ENCODE peak calls at places on chromosome 3, in ten cellular contexts. M, A, F, Q, H, R, E, W, O and Z are unnamed samples.

GRCh38 chr3:74591946-74592345 is 22.5 kb downstream of the CNTN3 start:
- DNase-seq in M (no peak), A (no peak), F (no peak), Q (no peak), H (no peak), R (no peak), E (no peak), W (no peak), O (no peak), Z (no peak)

GRCh38 chr3:155079795-155080546 is at the start of gene MME:
- DNase-seq in M (peak; percentile 38), A (peak; percentile 71), F (no peak), Q (peak; percentile 43), H (peak; percentile 69), R (peak; percentile 80), E (no peak), W (peak; percentile 69), O (no peak), Z (no peak)

GRCh38 chr3:161139686-161140085 is 34.5 kb upstream of the B3GALNT1 start:
- DNase-seq in M (no peak), A (no peak), F (no peak), Q (no peak), H (no peak), R (no peak), E (no peak), W (no peak), O (no peak), Z (no peak)

GRCh38 chr3:71010731-71011455 is 572.6 kb downstream of the FOXP1 start:
- DNase-seq in M (no peak), A (no peak), F (peak; percentile 74), Q (no peak), H (no peak), R (no peak), E (no peak), W (no peak), O (no peak), Z (no peak)

GRCh38 chr3:128864351-128864811 is 15.0 kb upstream of the ACAD9 start:
- DNase-seq in M (peak; percentile 55), A (no peak), F (no peak), Q (peak; percentile 2), H (no peak), R (no peak), E (no peak), W (no peak), O (no peak), Z (no peak)

GRCh38 chr3:143307613-143308183 is 188.1 kb downstream of the CHST2 start:
- DNase-seq in M (no peak), A (peak; percentile 48), F (peak; percentile 17), Q (peak; percentile 31), H (no peak), R (no peak), E (peak; percentile 28), W (no peak), O (no peak), Z (no peak)

GRCh38 chr3:126745760-126746394 is 41.8 kb downstream of the CHCHD6 start:
- DNase-seq in M (no peak), A (peak; percentile 38), F (no peak), Q (no peak), H (no peak), R (no peak), E (no peak), W (no peak), O (no peak), Z (no peak)

GRCh38 chr3:128835096-128835495 is 44.3 kb upstream of the ACAD9 start:
- DNase-seq in M (no peak), A (no peak), F (no peak), Q (no peak), H (no peak), R (no peak), E (no peak), W (no peak), O (no peak), Z (no peak)

GRCh38 chr3:183437060-183437459 is 8.6 kb upstream of the MCF2L2 start:
- DNase-seq in M (no peak), A (no peak), F (no peak), Q (no peak), H (no peak), R (no peak), E (no peak), W (no peak), O (no peak), Z (no peak)

GRCh38 chr3:98013428-98014349 is 21.4 kb downstream of the GABRR3 start:
- DNase-seq in M (no peak), A (peak; percentile 21), F (no peak), Q (no peak), H (no peak), R (no peak), E (peak; percentile 11), W (no peak), O (no peak), Z (no peak)

GRCh38 chr3:11201246-11202024 is 47.1 kb downstream of the HRH1 start:
- DNase-seq in M (no peak), A (peak; percentile 76), F (no peak), Q (no peak), H (no peak), R (no peak), E (no peak), W (no peak), O (no peak), Z (no peak)

GRCh38 chr3:100184960-100185566 is 70.8 kb upstream of the FILIP1L start:
- DNase-seq in M (no peak), A (no peak), F (no peak), Q (peak; percentile 25), H (no peak), R (no peak), E (no peak), W (no peak), O (no peak), Z (no peak)

GRCh38 chr3:24290596-24290995 is 204.1 kb downstream of the THRB start:
- DNase-seq in M (no peak), A (no peak), F (no peak), Q (no peak), H (peak; percentile 51), R (no peak), E (no peak), W (no peak), O (no peak), Z (no peak)

GRCh38 chr3:15206662-15207576 is 873 bp downstream of the CAPN7 start:
- DNase-seq in M (peak; percentile 15), A (peak; percentile 55), F (peak; percentile 20), Q (no peak), H (peak; percentile 38), R (peak; percentile 12), E (no peak), W (no peak), O (peak; percentile 69), Z (no peak)

GRCh38 chr3:39531681-39532080 is 64.2 kb downstream of the MOBP start:
- DNase-seq in M (no peak), A (peak; percentile 96), F (no peak), Q (peak; percentile 66), H (no peak), R (no peak), E (no peak), W (no peak), O (no peak), Z (no peak)

GRCh38 chr3:171825222-171825828 is 15.0 kb upstream of the PLD1 start:
- DNase-seq in M (no peak), A (peak; percentile 95), F (no peak), Q (peak; percentile 91), H (no peak), R (no peak), E (no peak), W (no peak), O (no peak), Z (no peak)

GRCh38 chr3:71680588-71680987 is 44.6 kb downstream of the EIF4E3 start:
- DNase-seq in M (no peak), A (peak; percentile 77), F (no peak), Q (peak; percentile 46), H (no peak), R (no peak), E (no peak), W (no peak), O (no peak), Z (no peak)

GRCh38 chr3:194431553-194431952 is 32.5 kb upstream of the GP5 start:
- DNase-seq in M (no peak), A (no peak), F (no peak), Q (no peak), H (no peak), R (no peak), E (no peak), W (no peak), O (no peak), Z (no peak)

GRCh38 chr3:13780432-13781173 is 99.3 kb downstream of the WNT7A start:
- DNase-seq in M (no peak), A (no peak), F (no peak), Q (no peak), H (no peak), R (no peak), E (no peak), W (no peak), O (no peak), Z (no peak)

GRCh38 chr3:125168711-125169410 is 43.7 kb downstream of the SLC12A8 start:
- DNase-seq in M (no peak), A (no peak), F (no peak), Q (no peak), H (no peak), R (no peak), E (no peak), W (no peak), O (no peak), Z (no peak)